ENCODE peak calls at places on chromosomes 4 and X, in five cellular contexts. One of them, this sample, is unnamed.

GRCh38 chr4:125780159-125780558 is 465.4 kb downstream of the FAT4 start:
- DNase-seq in H1: no peak
- DNase-seq in GM12878: no peak
- DNase-seq in K562: no peak
- DNase-seq in HepG2: no peak
- DNase-seq in this sample: no peak

GRCh38 chr4:17447675-17448298 is 64.1 kb downstream of the QDPR start:
- DNase-seq in H1: no peak
- DNase-seq in GM12878: peak
- DNase-seq in K562: peak
- DNase-seq in HepG2: peak
- DNase-seq in this sample: peak

GRCh38 chr4:161256716-161257115 is 907.1 kb downstream of the FSTL5 start:
- DNase-seq in H1: no peak
- DNase-seq in GM12878: no peak
- DNase-seq in K562: no peak
- DNase-seq in HepG2: peak
- DNase-seq in this sample: no peak

GRCh38 chr4:15197005-15197404 is 194.7 kb downstream of the CPEB2 start:
- DNase-seq in H1: no peak
- DNase-seq in GM12878: no peak
- DNase-seq in K562: no peak
- DNase-seq in HepG2: peak
- DNase-seq in this sample: peak

GRCh38 chr4:83378426-83378825 is 43.8 kb upstream of the HPSE start:
- DNase-seq in H1: no peak
- DNase-seq in GM12878: no peak
- DNase-seq in K562: no peak
- DNase-seq in HepG2: no peak
- DNase-seq in this sample: no peak

GRCh38 chr4:74376888-74377483 is 12.0 kb downstream of the EREG start:
- DNase-seq in H1: no peak
- DNase-seq in GM12878: no peak
- DNase-seq in K562: peak
- DNase-seq in HepG2: peak
- DNase-seq in this sample: no peak

GRCh38 chrX:49071877-49072711 is 1.7 kb downstream of the PRAF2 start:
- DNase-seq in H1: peak
- DNase-seq in GM12878: no peak
- DNase-seq in K562: peak
- DNase-seq in HepG2: no peak
- DNase-seq in this sample: peak

GRCh38 chr4:184857446-184858121 is 31.8 kb upstream of the ACSL1 start:
- DNase-seq in H1: no peak
- DNase-seq in GM12878: no peak
- DNase-seq in K562: no peak
- DNase-seq in HepG2: no peak
- DNase-seq in this sample: no peak

GRCh38 chrX:153657161-153657560 is 10.2 kb downstream of the DUSP9 start:
- DNase-seq in H1: no peak
- DNase-seq in GM12878: no peak
- DNase-seq in K562: no peak
- DNase-seq in HepG2: no peak
- DNase-seq in this sample: no peak

GRCh38 chrX:71945435-71945834 is 34.8 kb downstream of the NHSL2 start:
- DNase-seq in H1: no peak
- DNase-seq in GM12878: no peak
- DNase-seq in K562: no peak
- DNase-seq in HepG2: no peak
- DNase-seq in this sample: no peak

GRCh38 chrX:44101300-44101699 is 128.1 kb upstream of the NDP start:
- DNase-seq in H1: no peak
- DNase-seq in GM12878: no peak
- DNase-seq in K562: no peak
- DNase-seq in HepG2: no peak
- DNase-seq in this sample: no peak

GRCh38 chrX:13506574-13506973 is 62.8 kb upstream of the EGFL6 start:
- DNase-seq in H1: no peak
- DNase-seq in GM12878: no peak
- DNase-seq in K562: peak
- DNase-seq in HepG2: peak
- DNase-seq in this sample: peak

GRCh38 chrX:69238153-69238959 is 73.1 kb upstream of the PJA1 start:
- DNase-seq in H1: no peak
- DNase-seq in GM12878: no peak
- DNase-seq in K562: no peak
- DNase-seq in HepG2: no peak
- DNase-seq in this sample: no peak

GRCh38 chr4:125837493-125838238 is 522.9 kb downstream of the FAT4 start:
- DNase-seq in H1: no peak
- DNase-seq in GM12878: no peak
- DNase-seq in K562: no peak
- DNase-seq in HepG2: no peak
- DNase-seq in this sample: no peak

GRCh38 chr4:2823671-2824328 is 19.8 kb upstream of the ADD1 start:
- DNase-seq in H1: no peak
- DNase-seq in GM12878: no peak
- DNase-seq in K562: no peak
- DNase-seq in HepG2: no peak
- DNase-seq in this sample: no peak

GRCh38 chr4:99100876-99101275 is 12.3 kb upstream of the ADH5 start:
- DNase-seq in H1: no peak
- DNase-seq in GM12878: no peak
- DNase-seq in K562: no peak
- DNase-seq in HepG2: no peak
- DNase-seq in this sample: no peak

GRCh38 chrX:123773258-123773978 is 40.6 kb upstream of the THOC2 start:
- DNase-seq in H1: no peak
- DNase-seq in GM12878: no peak
- DNase-seq in K562: no peak
- DNase-seq in HepG2: no peak
- DNase-seq in this sample: no peak

GRCh38 chrX:68416592-68416991 is 16.7 kb downstream of the OPHN1 start:
- DNase-seq in H1: no peak
- DNase-seq in GM12878: no peak
- DNase-seq in K562: no peak
- DNase-seq in HepG2: no peak
- DNase-seq in this sample: no peak

GRCh38 chr4:86014599-86014998 is 345.3 kb downstream of the MAPK10 start:
- DNase-seq in H1: no peak
- DNase-seq in GM12878: peak
- DNase-seq in K562: no peak
- DNase-seq in HepG2: no peak
- DNase-seq in this sample: peak

GRCh38 chr4:178137732-178138471 is 695.7 kb upstream of the AGA start:
- DNase-seq in H1: no peak
- DNase-seq in GM12878: no peak
- DNase-seq in K562: no peak
- DNase-seq in HepG2: no peak
- DNase-seq in this sample: no peak

GRCh38 chr4:8940792-8941491 is 69.3 kb upstream of the HMX1 start:
- DNase-seq in H1: peak
- DNase-seq in GM12878: no peak
- DNase-seq in K562: peak
- DNase-seq in HepG2: peak
- DNase-seq in this sample: peak

GRCh38 chr4:85784947-85785346 is 310.0 kb downstream of the ARHGAP24 start:
- DNase-seq in H1: no peak
- DNase-seq in GM12878: no peak
- DNase-seq in K562: no peak
- DNase-seq in HepG2: no peak
- DNase-seq in this sample: no peak

GRCh38 chrX:55342533-55343501 is 78.1 kb upstream of the PAGE3 start:
- DNase-seq in H1: peak
- DNase-seq in GM12878: peak
- DNase-seq in K562: peak
- DNase-seq in HepG2: peak
- DNase-seq in this sample: peak

GRCh38 chr4:101178731-101179130 is 168.6 kb downstream of the PPP3CA start:
- DNase-seq in H1: no peak
- DNase-seq in GM12878: no peak
- DNase-seq in K562: no peak
- DNase-seq in HepG2: no peak
- DNase-seq in this sample: no peak

GRCh38 chrX:68947882-68948605 is 119.2 kb downstream of the EFNB1 start:
- DNase-seq in H1: no peak
- DNase-seq in GM12878: no peak
- DNase-seq in K562: peak
- DNase-seq in HepG2: no peak
- DNase-seq in this sample: no peak

GRCh38 chr4:27205994-27206393 is 345.4 kb downstream of the STIM2 start:
- DNase-seq in H1: no peak
- DNase-seq in GM12878: no peak
- DNase-seq in K562: no peak
- DNase-seq in HepG2: no peak
- DNase-seq in this sample: no peak

GRCh38 chr4:181548873-181549541 is 694.2 kb upstream of the TENM3 start:
- DNase-seq in H1: peak
- DNase-seq in GM12878: no peak
- DNase-seq in K562: no peak
- DNase-seq in HepG2: peak
- DNase-seq in this sample: no peak

GRCh38 chrX:107736781-107737531 is 38.6 kb downstream of the TSC22D3 start:
- DNase-seq in H1: no peak
- DNase-seq in GM12878: no peak
- DNase-seq in K562: no peak
- DNase-seq in HepG2: peak
- DNase-seq in this sample: peak
- TF ChIP-seq ATF2 in H1: no peak
- TF ChIP-seq ATF2 in GM12878: no peak
- TF ChIP-seq ATF2 in K562: no peak
- TF ChIP-seq ATF2 in HepG2: no peak
- TF ChIP-seq ATF2 in this sample: no peak

GRCh38 chrX:14832151-14832550 is 40.7 kb downstream of the FANCB start:
- DNase-seq in H1: no peak
- DNase-seq in GM12878: no peak
- DNase-seq in K562: no peak
- DNase-seq in HepG2: no peak
- DNase-seq in this sample: no peak
- TF ChIP-seq ATF2 in H1: no peak
- TF ChIP-seq ATF2 in GM12878: no peak
- TF ChIP-seq ATF2 in K562: no peak
- TF ChIP-seq ATF2 in HepG2: no peak
- TF ChIP-seq ATF2 in this sample: no peak

GRCh38 chr4:41610474-41610873 is 72.5 kb downstream of the LIMCH1 start:
- DNase-seq in H1: no peak
- DNase-seq in GM12878: no peak
- DNase-seq in K562: no peak
- DNase-seq in HepG2: no peak
- DNase-seq in this sample: no peak

GRCh38 chr4:41611881-41612871 is 74.2 kb downstream of the LIMCH1 start:
- DNase-seq in H1: no peak
- DNase-seq in GM12878: no peak
- DNase-seq in K562: no peak
- DNase-seq in HepG2: no peak
- DNase-seq in this sample: peak

GRCh38 chr4:41611124-41611838 is 73.3 kb downstream of the LIMCH1 start:
- DNase-seq in H1: no peak
- DNase-seq in GM12878: no peak
- DNase-seq in K562: no peak
- DNase-seq in HepG2: no peak
- DNase-seq in this sample: no peak

GRCh38 chr4:41613362-41613761 is 75.4 kb downstream of the LIMCH1 start:
- DNase-seq in H1: no peak
- DNase-seq in GM12878: no peak
- DNase-seq in K562: no peak
- DNase-seq in HepG2: no peak
- DNase-seq in this sample: peak

DNA sequence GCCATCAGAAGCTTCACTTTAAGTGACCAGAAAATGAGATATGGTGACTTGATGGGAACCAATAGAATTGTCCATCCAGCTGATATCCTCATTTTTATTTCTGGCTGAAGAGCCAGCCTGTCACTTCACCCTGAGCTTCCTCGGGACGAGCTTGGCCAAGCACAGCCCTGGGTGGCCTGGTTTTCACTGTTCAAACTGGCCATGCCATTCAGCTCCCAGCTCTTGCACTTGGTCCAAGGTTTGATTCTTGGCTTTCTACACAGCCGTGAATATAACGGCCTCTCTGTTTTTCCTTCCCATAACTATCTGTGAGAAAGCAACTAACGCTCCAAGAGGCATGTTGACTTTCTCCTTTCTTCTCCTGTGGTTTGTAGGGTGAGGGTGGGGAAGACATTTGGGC is 71.9 kb downstream of the LIMCH1 start:
- DNase-seq in H1: no peak
- DNase-seq in GM12878: no peak
- DNase-seq in K562: no peak
- DNase-seq in HepG2: no peak
- DNase-seq in this sample: no peak
- TF ChIP-seq ATF2 in H1: no peak
- TF ChIP-seq ATF2 in GM12878: no peak
- TF ChIP-seq ATF2 in K562: no peak
- TF ChIP-seq ATF2 in HepG2: no peak
- TF ChIP-seq ATF2 in this sample: no peak

GRCh38 chrX:103831342-103831802 is 685 bp downstream of the RAB9B start:
- DNase-seq in H1: peak
- DNase-seq in GM12878: no peak
- DNase-seq in K562: peak
- DNase-seq in HepG2: no peak
- DNase-seq in this sample: no peak
- TF ChIP-seq ATF2 in H1: no peak
- TF ChIP-seq ATF2 in GM12878: no peak
- TF ChIP-seq ATF2 in K562: no peak
- TF ChIP-seq ATF2 in HepG2: no peak
- TF ChIP-seq ATF2 in this sample: no peak

This sample was measured in WTC11.